ENCODE peak calls at places on chromosome 16, in four cellular contexts. N is K562, G is WTC11, D is HepG2. X is an unnamed sample.

GRCh38 chr16:76946879-76947278 is 244.1 kb upstream of the MON1B start:
- DNase-seq in N (peak), G (no peak), D (peak), X (no peak)

GRCh38 chr16:89711601-89712475 is 8.9 kb downstream of the VPS9D1 start:
- DNase-seq in N (peak), G (peak), D (no peak), X (peak)

GRCh38 chr16:80356365-80356764 is 184.4 kb upstream of the DYNLRB2 start:
- DNase-seq in N (no peak), G (no peak), D (no peak), X (no peak)

GRCh38 chr16:69787883-69788282 is 25.8 kb downstream of the WWP2 start:
- DNase-seq in N (no peak), G (no peak), D (peak), X (no peak)

GRCh38 chr16:78684655-78685400 is 585.4 kb downstream of the WWOX start:
- DNase-seq in N (no peak), G (no peak), D (no peak), X (peak)

GRCh38 chr16:77555101-77555500 is 120.3 kb upstream of the ADAMTS18 start:
- DNase-seq in N (no peak), G (no peak), D (no peak), X (no peak)

GRCh38 chr16:4290236-4290830 is 17.5 kb upstream of the TFAP4 start:
- DNase-seq in N (no peak), G (no peak), D (peak), X (no peak)

GRCh38 chr16:27326738-27327585 is 13.2 kb downstream of the IL4R start:
- DNase-seq in N (no peak), G (peak), D (peak), X (no peak)

GRCh38 chr16:14545346-14545884 is 84.6 kb downstream of the PARN start:
- DNase-seq in N (no peak), G (no peak), D (peak), X (no peak)

GRCh38 chr16:20923876-20924275 is 23.3 kb downstream of the LYRM1 start:
- DNase-seq in N (no peak), G (no peak), D (no peak), X (no peak)

GRCh38 chr16:68993885-68994284 is 111.6 kb upstream of the HAS3 start:
- DNase-seq in N (no peak), G (no peak), D (peak), X (no peak)

GRCh38 chr16:15536813-15537212 is 102.4 kb downstream of the BMERB1 start:
- DNase-seq in N (no peak), G (no peak), D (no peak), X (no peak)

GRCh38 chr16:22192261-22193133 is 13.6 kb upstream of the EEF2K start:
- DNase-seq in N (peak), G (no peak), D (peak), X (no peak)

GRCh38 chr16:17590711-17591654 is 120.2 kb upstream of the XYLT1 start:
- DNase-seq in N (no peak), G (no peak), D (no peak), X (no peak)

GRCh38 chr16:20676268-20676828 is 21.1 kb downstream of the ACSM1 start:
- DNase-seq in N (no peak), G (no peak), D (no peak), X (no peak)

GRCh38 chr16:15961060-15961511 is 11.7 kb downstream of the ABCC1 start:
- DNase-seq in N (no peak), G (no peak), D (no peak), X (no peak)

GRCh38 chr16:17334096-17334495 is 136.7 kb downstream of the XYLT1 start:
- DNase-seq in N (no peak), G (no peak), D (no peak), X (no peak)

GRCh38 chr16:29321585-29321984 is 84.9 kb downstream of the NPIPB11 start:
- DNase-seq in N (no peak), G (no peak), D (peak), X (no peak)

GRCh38 chr16:83004868-83005652 is 378.3 kb downstream of the CDH13 start:
- DNase-seq in N (no peak), G (peak), D (no peak), X (no peak)
- TF ChIP-seq ELF4 in N (no peak), G (no peak), D (no peak), X (no peak)

GRCh38 chr16:24668481-24669001 is 60.9 kb upstream of the TNRC6A start:
- DNase-seq in N (no peak), G (no peak), D (no peak), X (no peak)
- TF ChIP-seq ELF4 in N (no peak), G (no peak), D (no peak), X (no peak)

DNA sequence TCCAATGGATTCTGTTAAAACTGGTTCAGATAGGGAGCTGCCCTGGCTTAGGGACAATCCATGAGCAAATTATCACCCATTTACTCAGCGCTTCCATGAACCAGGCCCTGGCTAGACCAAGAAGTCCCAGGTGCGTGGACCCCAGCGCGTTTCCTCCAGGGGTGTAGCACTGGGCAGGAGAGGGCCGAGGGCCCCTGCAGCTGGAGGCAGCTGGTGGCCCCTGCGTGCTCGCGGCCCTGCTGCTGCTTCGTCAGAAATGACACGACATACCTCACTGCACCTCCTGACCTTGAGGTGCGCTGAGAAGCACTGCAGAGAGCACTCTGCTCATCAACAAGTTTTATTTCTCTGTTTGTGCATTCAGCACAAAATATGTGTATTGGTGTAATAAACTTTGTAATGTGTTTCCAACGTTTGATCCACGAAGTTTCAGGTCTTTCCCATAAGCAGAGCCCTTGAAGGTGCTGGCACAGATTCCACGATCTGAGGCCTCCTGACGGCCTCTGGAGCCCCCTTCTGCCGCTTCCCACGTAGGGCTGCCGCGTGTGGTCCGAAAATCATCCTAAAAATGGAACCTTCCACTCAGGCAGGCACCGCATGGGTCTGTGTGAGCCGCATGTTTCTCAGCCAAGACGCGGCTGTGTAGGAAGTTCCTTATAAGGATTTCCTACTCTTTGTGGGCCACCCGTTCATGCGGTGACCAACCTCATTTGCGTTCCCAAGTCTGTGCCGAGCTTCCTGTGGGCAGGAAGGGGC is 50.8 kb upstream of the ZCCHC14 start:
- DNase-seq in N (no peak), G (no peak), D (no peak), X (no peak)
- TF ChIP-seq ELF4 in N (no peak), G (no peak), D (no peak), X (no peak)

DNA sequence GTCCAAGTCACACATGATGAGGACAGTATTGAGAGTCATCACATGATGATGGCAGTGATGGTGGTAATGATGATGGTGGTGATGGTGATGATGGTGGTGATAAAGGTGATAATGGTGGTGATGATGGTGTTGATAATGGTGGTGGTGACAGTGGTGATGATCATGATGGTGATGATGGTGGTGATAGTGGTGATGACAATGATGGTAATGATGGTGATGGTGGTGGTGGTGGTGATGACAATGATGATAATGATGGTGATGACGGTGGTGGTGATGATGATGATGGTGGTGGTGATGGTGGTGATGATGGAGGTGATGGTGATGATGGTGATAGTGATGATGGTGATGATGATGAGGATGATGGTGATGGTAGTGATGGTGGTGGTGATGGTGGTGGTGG is 190.2 kb upstream of the ZNF469 start:
- DNase-seq in N (no peak), G (no peak), D (no peak), X (no peak)
- TF ChIP-seq ELF4 in N (no peak), G (no peak), D (no peak), X (no peak)

DNA sequence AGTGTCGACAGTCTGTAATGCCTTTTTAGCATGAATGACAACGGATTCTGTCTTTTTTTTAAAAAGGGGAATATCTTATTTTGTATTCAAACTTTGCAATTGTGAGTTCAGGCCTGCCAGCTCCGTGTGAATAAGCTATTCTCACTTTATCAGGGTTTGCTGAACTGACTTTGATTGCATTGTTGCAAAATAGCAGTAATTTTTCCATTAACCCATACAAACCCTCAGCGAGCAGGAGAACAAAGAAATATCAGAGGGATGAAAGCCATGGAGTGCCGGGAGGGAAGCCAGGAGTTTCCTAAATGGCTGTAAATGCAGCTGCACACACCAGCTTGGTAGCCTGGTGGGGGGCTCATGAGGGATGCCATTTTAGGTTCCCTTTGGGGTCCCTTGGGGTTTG is 220.5 kb upstream of the IRX3 start:
- DNase-seq in N (no peak), G (no peak), D (no peak), X (no peak)
- TF ChIP-seq ELF4 in N (no peak), G (no peak), D (no peak), X (no peak)

DNA sequence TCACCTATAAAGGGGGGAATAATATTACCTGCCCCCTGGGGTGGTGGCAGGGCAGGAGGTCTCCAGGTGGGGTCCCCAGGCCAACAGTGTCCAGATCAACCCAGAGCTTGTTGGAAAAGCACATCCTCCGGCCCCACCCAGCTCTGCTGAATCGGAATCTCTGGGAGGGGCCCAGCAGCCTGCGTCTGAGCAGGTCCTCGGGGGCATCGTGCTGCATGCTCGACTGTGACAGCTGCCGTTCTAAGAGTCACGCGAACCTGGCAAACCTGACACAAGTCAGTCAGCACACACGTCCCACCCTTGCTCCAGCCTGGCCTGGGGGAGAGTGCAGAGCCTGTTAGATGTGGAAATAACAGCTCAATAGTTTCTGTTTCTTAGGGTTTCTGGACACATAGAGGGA is 72.3 kb downstream of the CRISPLD2 start:
- DNase-seq in N (no peak), G (no peak), D (no peak), X (no peak)
- TF ChIP-seq ELF4 in N (no peak), G (no peak), D (no peak), X (no peak)

GRCh38 chr16:49617016-49617569 is 238.8 kb downstream of the ZNF423 start:
- DNase-seq in N (no peak), G (no peak), D (no peak), X (no peak)

GRCh38 chr16:49615606-49616005 is 240.3 kb downstream of the ZNF423 start:
- DNase-seq in N (no peak), G (no peak), D (no peak), X (no peak)

GRCh38 chr16:49618955-49619354 is 237.0 kb downstream of the ZNF423 start:
- DNase-seq in N (no peak), G (no peak), D (no peak), X (no peak)

GRCh38 chr16:49619811-49620157 is 236.1 kb downstream of the ZNF423 start:
- DNase-seq in N (no peak), G (no peak), D (no peak), X (no peak)

DNA sequence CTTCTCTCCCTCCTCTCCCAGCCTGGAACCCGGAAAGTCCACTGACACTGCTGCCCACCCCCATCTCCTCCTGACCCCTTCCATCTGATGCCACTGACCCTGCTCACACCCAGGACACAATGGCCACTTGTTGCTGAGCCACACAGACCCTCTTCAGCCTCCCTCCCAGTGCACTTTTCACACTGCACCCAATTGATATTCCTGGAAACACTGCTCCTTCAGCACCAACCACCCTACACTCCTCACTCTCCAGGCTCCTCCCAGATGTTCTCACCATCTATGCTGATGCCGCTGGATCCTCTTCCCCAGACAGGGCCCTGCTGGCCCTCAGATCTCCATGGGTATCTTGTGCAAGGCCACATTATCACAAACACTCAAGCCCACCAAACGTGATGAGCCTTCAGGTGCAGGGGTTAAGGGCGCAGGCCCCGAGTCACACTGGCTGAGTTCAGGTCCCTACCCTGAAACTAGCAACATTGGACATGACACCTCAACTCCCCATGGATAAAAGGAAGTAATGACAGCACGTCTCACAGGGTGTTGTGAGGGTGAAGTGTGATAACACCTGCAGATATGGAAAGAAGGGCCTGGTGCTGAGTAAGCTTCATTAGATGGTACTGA is 238.1 kb downstream of the ZNF423 start:
- DNase-seq in N (no peak), G (no peak), D (no peak), X (no peak)
- TF ChIP-seq ELF4 in N (no peak), G (no peak), D (no peak), X (no peak)

GRCh38 chr16:2514333-2515179 is 804 bp downstream of the ATP6V0C start:
- DNase-seq in N (peak), G (no peak), D (no peak), X (no peak)
- TF ChIP-seq ELF4 in N (no peak), G (no peak), D (no peak), X (no peak)

DNA sequence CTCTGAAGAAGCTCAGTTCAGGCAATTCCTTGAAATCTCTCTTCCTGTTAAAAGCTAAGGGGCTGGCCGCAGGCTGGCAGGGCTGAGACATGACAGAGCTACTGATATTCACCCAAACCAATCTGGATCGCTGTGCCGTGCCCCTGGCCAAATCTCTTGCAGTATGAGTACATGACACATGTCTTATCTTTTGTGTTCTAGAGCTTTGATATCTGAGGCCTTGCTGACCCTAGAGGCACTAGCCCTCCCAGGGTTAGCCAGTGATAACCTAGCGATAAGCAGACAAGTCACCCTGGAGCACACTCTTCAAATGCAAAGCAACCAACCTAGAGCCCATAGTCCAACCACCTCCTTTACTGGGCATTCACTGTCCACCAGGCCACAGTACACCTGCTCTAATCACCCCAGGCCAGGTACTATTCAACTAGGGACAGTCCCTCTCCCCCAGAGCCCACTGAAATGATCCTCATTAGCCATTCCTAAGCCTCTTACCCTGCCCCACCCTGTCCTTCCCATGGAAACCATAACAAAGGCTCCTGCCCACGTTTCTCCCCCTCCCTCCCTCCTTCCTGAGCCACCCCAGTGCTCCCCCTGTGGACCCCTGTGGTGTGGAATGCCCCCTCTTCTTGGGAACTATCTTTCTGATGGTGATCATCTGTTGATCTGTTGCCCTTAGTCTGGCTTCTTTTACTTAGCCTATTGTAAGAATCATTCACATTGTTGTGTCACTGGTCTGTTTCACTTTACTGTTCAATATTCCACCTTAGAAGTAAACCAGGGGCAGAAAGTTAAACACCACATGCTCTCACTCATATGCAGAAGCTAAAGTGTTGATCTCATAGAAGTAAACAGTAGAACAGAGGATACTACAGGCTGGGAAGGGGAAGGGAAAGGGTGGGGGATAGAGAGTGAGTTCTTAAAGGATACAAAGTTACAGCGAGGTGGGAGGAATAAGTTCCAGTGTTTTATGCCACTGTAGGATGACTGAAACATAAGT is 52.5 kb downstream of the TEKT5 start:
- DNase-seq in N (no peak), G (peak), D (peak), X (no peak)
- TF ChIP-seq ELF4 in N (no peak), G (no peak), D (no peak), X (no peak)

DNA sequence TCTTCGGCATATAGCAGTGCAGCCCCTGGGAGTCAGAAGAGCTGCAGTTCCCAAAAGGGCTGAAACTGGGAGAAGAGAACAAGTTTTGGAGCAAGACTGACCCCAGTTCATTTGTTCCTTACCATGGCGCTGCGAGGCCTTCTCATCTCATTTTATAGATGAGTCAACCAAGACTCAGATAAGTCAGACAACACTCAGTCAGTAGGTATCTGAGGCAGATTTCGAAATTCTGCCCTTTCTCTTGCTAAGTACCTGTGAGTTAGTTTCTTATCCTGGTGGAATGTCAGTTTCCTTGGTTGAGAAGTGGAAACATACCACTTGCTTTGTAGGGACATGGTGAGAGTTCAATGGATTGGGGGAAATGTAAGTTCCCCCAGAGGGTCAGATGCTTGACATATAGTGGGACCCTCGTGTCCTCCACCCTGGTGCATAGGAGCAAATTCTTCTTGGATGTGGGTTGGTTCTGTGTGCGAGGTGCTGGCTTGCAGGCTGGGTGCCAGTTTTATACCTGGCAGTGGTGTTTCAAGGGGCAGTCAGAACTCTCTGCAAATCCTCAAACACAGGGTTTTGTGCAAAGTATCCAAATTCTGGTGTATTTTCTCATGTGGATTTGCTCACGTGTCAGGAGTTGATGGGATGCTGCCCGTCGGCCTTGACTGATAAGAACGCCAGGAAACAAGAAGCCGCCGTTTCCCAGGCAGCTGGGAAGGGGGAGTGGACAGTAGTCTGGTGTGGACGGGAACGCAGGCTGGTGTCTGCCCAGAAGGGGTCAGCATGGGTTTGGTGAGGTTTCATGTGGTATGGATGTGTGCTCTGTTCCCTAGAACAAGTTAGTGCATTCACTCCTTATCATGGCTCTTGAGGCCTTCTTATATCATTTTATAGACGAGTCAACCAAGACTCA is 61.1 kb upstream of the CIBAR2 start:
- DNase-seq in N (peak), G (no peak), D (no peak), X (no peak)
- TF ChIP-seq ELF4 in N (no peak), G (no peak), D (no peak), X (no peak)